ENCODE peak calls at places on chromosomes 12 and 14, in nine cellular contexts. J, N, K, F, H, Q, T, E and D are unnamed samples.

GRCh38 chr12:29563636-29564035 is 66.2 kb upstream of the OVCH1 start:
- DNase-seq in Q (no peak), H (no peak), E (no peak), N (no peak), F (no peak), T (no peak), K (no peak), J (no peak), D (no peak)

GRCh38 chr14:23095196-23096108 is at the start of gene C14orf119:
- DNase-seq in E (peak), T (no peak), N (no peak), F (peak), K (peak), Q (peak), J (no peak), H (peak), D (peak)

GRCh38 chr12:108560752-108561719 is at the start of gene SART3:
- DNase-seq in J (peak), F (peak), K (peak), T (peak), E (peak), Q (peak), H (peak), N (peak), D (peak)

GRCh38 chr14:24397639-24398297 is 1.0 kb upstream of the NYNRIN start:
- DNase-seq in F (no peak), N (no peak), Q (no peak), T (no peak), H (no peak), E (no peak), K (no peak), J (no peak), D (no peak)

GRCh38 chr14:67270354-67270753 is 29.1 kb downstream of the PALS1 start:
- DNase-seq in J (no peak), Q (no peak), H (no peak), F (no peak), E (no peak), N (no peak), T (no peak), K (no peak), D (no peak)

GRCh38 chr14:21084988-21085853 is 13.2 kb downstream of the ZNF219 start:
- DNase-seq in J (no peak), H (no peak), E (no peak), N (no peak), K (no peak), F (no peak), T (no peak), Q (no peak), D (no peak)

GRCh38 chr12:22321620-22322019 is 12.9 kb downstream of the ST8SIA1 start:
- DNase-seq in F (no peak), K (no peak), E (peak), T (no peak), H (no peak), J (no peak), Q (no peak), N (no peak), D (no peak)

GRCh38 chr12:30501718-30502117 is 194.0 kb downstream of the IPO8 start:
- DNase-seq in H (no peak), J (no peak), Q (no peak), E (no peak), N (no peak), F (no peak), T (no peak), K (no peak), D (no peak)

GRCh38 chr12:6426882-6427671 is 17.7 kb upstream of the CD27 start:
- DNase-seq in E (no peak), N (no peak), H (no peak), J (no peak), T (peak), K (no peak), F (no peak), Q (peak), D (no peak)

GRCh38 chr12:10717410-10717809 is 5.7 kb downstream of the YBX3 start:
- DNase-seq in N (peak), F (no peak), Q (no peak), H (no peak), K (no peak), T (no peak), J (no peak), E (no peak), D (no peak)

GRCh38 chr14:104530651-104531050 is 48.9 kb upstream of the C14orf180 start:
- DNase-seq in T (no peak), N (no peak), Q (no peak), H (no peak), J (no peak), E (peak), F (no peak), K (no peak), D (no peak)

GRCh38 chr12:7058163-7058845 is 2.2 kb upstream of the C1S start:
- DNase-seq in F (no peak), J (no peak), Q (no peak), K (no peak), H (peak), E (no peak), T (no peak), N (no peak), D (no peak)

GRCh38 chr12:24778486-24779304 is 170.2 kb downstream of the BCAT1 start:
- DNase-seq in K (no peak), F (no peak), T (no peak), H (no peak), N (peak), Q (no peak), J (no peak), E (no peak), D (no peak)

GRCh38 chr12:82555699-82556098 is 131.0 kb upstream of the TMTC2 start:
- DNase-seq in F (no peak), N (no peak), K (no peak), H (no peak), T (no peak), E (no peak), Q (no peak), J (no peak), D (no peak)

GRCh38 chr14:21145437-21145836 is 10.4 kb downstream of the OR5AU1 start:
- DNase-seq in F (no peak), Q (no peak), K (no peak), H (no peak), E (no peak), J (no peak), T (no peak), N (no peak), D (no peak)

GRCh38 chr12:6839482-6840201 is 1.1 kb upstream of the GNB3 start:
- DNase-seq in J (peak), N (peak), K (no peak), E (peak), F (peak), T (no peak), H (peak), Q (no peak), D (peak)

GRCh38 chr12:80178846-80179245 is 79.5 kb downstream of the OTOGL start:
- DNase-seq in H (no peak), K (no peak), E (no peak), N (no peak), T (no peak), F (no peak), Q (no peak), J (no peak), D (no peak)

GRCh38 chr12:29582677-29583076 is 85.2 kb upstream of the OVCH1 start:
- DNase-seq in H (no peak), N (no peak), F (no peak), J (no peak), Q (no peak), T (no peak), E (no peak), K (no peak), D (no peak)

GRCh38 chr12:118544569-118544968 is 168.2 kb downstream of the SUDS3 start:
- DNase-seq in Q (no peak), F (no peak), J (no peak), H (no peak), T (no peak), N (no peak), E (peak), K (peak), D (no peak)

GRCh38 chr12:46131729-46132128 is 137.1 kb downstream of the SLC38A1 start:
- DNase-seq in T (no peak), K (peak), H (no peak), E (peak), F (no peak), Q (no peak), N (no peak), J (no peak), D (no peak)